ENCODE peak calls at places on chromosomes 2 and 18, in five cellular contexts. V, O, F, U and B are unnamed samples.

GRCh38 chr18:57050314-57050949 is 96.5 kb upstream of the BOD1L2 start:
- DNase-seq in V (no peak), O (no peak), F (no peak), U (no peak), B (no peak)

GRCh38 chr2:36478332-36478738 is 119.6 kb downstream of the FEZ2 start:
- DNase-seq in V (no peak), O (no peak), F (no peak), U (no peak), B (no peak)

GRCh38 chr2:209938906-209939305 is 63.5 kb upstream of the RPE start:
- DNase-seq in V (no peak), O (no peak), F (no peak), U (no peak), B (no peak)

GRCh38 chr2:30362468-30363081 is 84.5 kb upstream of the LCLAT1 start:
- DNase-seq in V (no peak), O (no peak), F (no peak), U (no peak), B (no peak)

GRCh38 chr2:183868707-183869106 is 729.6 kb upstream of the ZNF804A start:
- DNase-seq in V (no peak), O (no peak), F (no peak), U (no peak), B (no peak)

GRCh38 chr2:119753041-119753929 is 6.4 kb upstream of the PTPN4 start:
- DNase-seq in V (peak), O (peak), F (no peak), U (peak), B (peak)

GRCh38 chr2:46171996-46172546 is 125.1 kb upstream of the EPAS1 start:
- DNase-seq in V (peak), O (no peak), F (no peak), U (no peak), B (no peak)

GRCh38 chr2:144006139-144006538 is 513.8 kb downstream of the ZEB2 start:
- DNase-seq in V (no peak), O (no peak), F (no peak), U (no peak), B (no peak)

GRCh38 chr2:144162652-144163051 is 357.3 kb downstream of the ZEB2 start:
- DNase-seq in V (peak), O (peak), F (no peak), U (peak), B (peak)

GRCh38 chr18:8754995-8755955 is 49.9 kb downstream of the MTCL1 start:
- DNase-seq in V (no peak), O (no peak), F (no peak), U (peak), B (peak)

GRCh38 chr2:180907731-180908130 is 72.7 kb upstream of the UBE2E3 start:
- DNase-seq in V (no peak), O (no peak), F (no peak), U (no peak), B (no peak)

GRCh38 chr2:74383254-74383653 is 3.1 kb upstream of the DCTN1 start:
- DNase-seq in V (no peak), O (no peak), F (no peak), U (no peak), B (no peak)

GRCh38 chr2:74037379-74037860 is 52.7 kb downstream of the TET3 start:
- DNase-seq in V (no peak), O (no peak), F (no peak), U (no peak), B (no peak)

GRCh38 chr2:9087151-9087681 is 83.7 kb upstream of the MBOAT2 start:
- DNase-seq in V (no peak), O (no peak), F (no peak), U (no peak), B (no peak)

GRCh38 chr2:29879456-29879855 is 41.9 kb downstream of the ALK start:
- DNase-seq in V (no peak), O (no peak), F (no peak), U (no peak), B (no peak)